ENCODE peak calls at places on chromosome 20, in eight cellular contexts. F, K, O, S, G, P, T and B are unnamed samples.

GRCh38 chr20:42419814-42420532 is 769.7 kb downstream of the PTPRT start:
- DNase-seq in F (no peak), K (no peak), O (no peak), S (no peak), G (no peak), P (no peak), T (no peak), B (no peak)

GRCh38 chr20:16535281-16535680 is 38.0 kb downstream of the KIF16B start:
- DNase-seq in F (no peak), K (no peak), O (no peak), S (no peak), G (no peak), P (no peak), T (no peak), B (no peak)

GRCh38 chr20:17822039-17822438 is 122.3 kb downstream of the BANF2 start:
- DNase-seq in F (no peak), K (peak), O (peak), S (no peak), G (peak), P (no peak), T (no peak), B (no peak)

GRCh38 chr20:8812818-8813217 is 256.1 kb upstream of the PLCB4 start:
- DNase-seq in F (peak), K (no peak), O (no peak), S (peak), G (peak), P (no peak), T (no peak), B (no peak)

GRCh38 chr20:17710379-17711305 is 10.9 kb downstream of the BANF2 start:
- DNase-seq in F (no peak), K (peak), O (no peak), S (no peak), G (no peak), P (no peak), T (no peak), B (no peak)

GRCh38 chr20:31915491-31916280 is 36.2 kb downstream of the PDRG1 start:
- DNase-seq in F (peak), K (no peak), O (no peak), S (no peak), G (no peak), P (no peak), T (no peak), B (no peak)

GRCh38 chr20:63980317-63980805 is 571 bp upstream of the PRPF6 start:
- DNase-seq in F (no peak), K (no peak), O (no peak), S (no peak), G (no peak), P (no peak), T (peak), B (no peak)

GRCh38 chr20:17887331-17888030 is 81.1 kb downstream of the SNX5 start:
- DNase-seq in F (no peak), K (no peak), O (no peak), S (no peak), G (no peak), P (no peak), T (no peak), B (no peak)

GRCh38 chr20:44023515-44024371 is 109.1 kb downstream of the TOX2 start:
- DNase-seq in F (no peak), K (no peak), O (no peak), S (no peak), G (no peak), P (no peak), T (no peak), B (no peak)

GRCh38 chr20:61659652-61660346 is 405.9 kb downstream of the TAF4 start:
- DNase-seq in F (no peak), K (no peak), O (no peak), S (peak), G (no peak), P (no peak), T (no peak), B (peak)

GRCh38 chr20:45044084-45044573 is 56.8 kb downstream of the KCNS1 start:
- DNase-seq in F (peak), K (peak), O (peak), S (peak), G (peak), P (peak), T (peak), B (no peak)

GRCh38 chr20:44442298-44443070 is 33.2 kb upstream of the TTPAL start:
- DNase-seq in F (no peak), K (no peak), O (no peak), S (no peak), G (no peak), P (no peak), T (no peak), B (no peak)

GRCh38 chr20:35595901-35596300 is 19.7 kb upstream of the SPAG4 start:
- DNase-seq in F (no peak), K (no peak), O (no peak), S (no peak), G (no peak), P (no peak), T (no peak), B (no peak)